ENCODE peak calls at places on chromosomes 12 and 14, in four cellular contexts. Q is K562, T is HepG2, G is GM12878. U is an unnamed sample.

GRCh38 chr14:52950898-52951729 is at the start of gene FERMT2:
- DNase-seq in G (no peak), Q (peak; percentile 45), T (peak; percentile 79), U (peak; percentile 98)

GRCh38 chr12:128820723-128821432 is 2.9 kb downstream of the SLC15A4 start:
- DNase-seq in Q (no peak), T (no peak), G (no peak), U (no peak)

GRCh38 chr14:38357557-38357956 is 101.7 kb upstream of the CLEC14A start:
- DNase-seq in Q (no peak), T (no peak), G (no peak), U (no peak)

GRCh38 chr12:84128117-84128991 is 784.2 kb downstream of the SLC6A15 start:
- DNase-seq in T (no peak), Q (no peak), G (no peak), U (no peak)

GRCh38 chr14:65006251-65006721 is 19.6 kb downstream of the FNTB start:
- DNase-seq in G (no peak), T (no peak), Q (peak; percentile 21), U (no peak)

GRCh38 chr12:124500232-124501079 is 67.0 kb downstream of the NCOR2 start:
- DNase-seq in Q (no peak), G (no peak), T (peak; percentile 37), U (no peak)

GRCh38 chr12:48013287-48013686 is 9.0 kb upstream of the COL2A1 start:
- DNase-seq in Q (no peak), G (no peak), T (no peak), U (no peak)

GRCh38 chr14:67524152-67524963 is 8.7 kb upstream of the PLEKHH1 start:
- DNase-seq in G (no peak), Q (no peak), T (no peak), U (no peak)

GRCh38 chr12:64427988-64428387 is 23.8 kb downstream of the XPOT start:
- DNase-seq in Q (no peak), G (no peak), T (no peak), U (no peak)

GRCh38 chr12:41992029-41992428 is 152.6 kb downstream of the GXYLT1 start:
- DNase-seq in T (no peak), G (no peak), Q (no peak), U (no peak)

GRCh38 chr12:95547522-95548055 is 3.7 kb downstream of the USP44 start:
- DNase-seq in T (no peak), Q (peak; percentile 38), G (no peak), U (no peak)

GRCh38 chr14:32027255-32027939 is 49.7 kb upstream of the ARHGAP5 start:
- DNase-seq in T (peak; percentile 56), Q (no peak), G (no peak), U (no peak)

GRCh38 chr14:91611528-91611927 is 101.4 kb upstream of the PPP4R3A start:
- DNase-seq in T (no peak), G (no peak), Q (no peak), U (no peak)

GRCh38 chr14:30820674-30821073 is 53.7 kb upstream of the COCH start:
- DNase-seq in Q (no peak), T (no peak), G (no peak), U (no peak)

GRCh38 chr12:13171921-13172859 is 24.3 kb upstream of the EMP1 start:
- DNase-seq in Q (no peak), G (no peak), T (no peak), U (no peak)

GRCh38 chr12:71415336-71416231 is 24.0 kb upstream of the LGR5 start:
- DNase-seq in T (peak; percentile 60), Q (peak; percentile 58), G (peak; percentile 7), U (peak; percentile 68)

GRCh38 chr12:30925607-30926242 is 823 bp upstream of the TSPAN11 start:
- DNase-seq in T (no peak), G (no peak), Q (no peak), U (no peak)

GRCh38 chr14:68794856-68795601 is 2.2 kb upstream of the ZFP36L1 start:
- DNase-seq in G (no peak), Q (no peak), T (no peak), U (peak; percentile 72)

GRCh38 chr12:13179159-13180074 is 17.1 kb upstream of the EMP1 start:
- DNase-seq in G (no peak), Q (no peak), T (no peak), U (peak; percentile 54)

GRCh38 chr12:111838353-111838752 is 3.7 kb upstream of the MAPKAPK5 start:
- DNase-seq in T (no peak), Q (peak; percentile 64), G (no peak), U (no peak)

GRCh38 chr12:111842556-111843396 is 748 bp downstream of the MAPKAPK5 start:
- DNase-seq in T (peak; percentile 18), G (no peak), Q (no peak), U (no peak)

GRCh38 chr12:111840831-111841230 is 1.2 kb upstream of the MAPKAPK5 start:
- DNase-seq in T (no peak), Q (peak; percentile 42), G (no peak), U (no peak)

GRCh38 chr12:111841750-111842555 is at the start of gene MAPKAPK5:
- DNase-seq in G (peak; percentile 85), T (peak; percentile 88), Q (peak; percentile 98), U (peak; percentile 98)

GRCh38 chr12:111841236-111841749 is 735 bp upstream of the MAPKAPK5 start:
- DNase-seq in Q (peak; percentile 28), T (no peak), G (no peak), U (peak; percentile 52)
- TF ChIP-seq FOXM1 in Q (no peak), T (no peak), G (no peak), U (no peak)

GRCh38 chr14:104135121-104135903 is 3.1 kb upstream of the KIF26A start:
- DNase-seq in Q (no peak), T (peak; percentile 4), G (no peak), U (peak; percentile 81)
- TF ChIP-seq YY1 in Q (no peak), T (no peak), G (no peak), U (no peak)

DNA sequence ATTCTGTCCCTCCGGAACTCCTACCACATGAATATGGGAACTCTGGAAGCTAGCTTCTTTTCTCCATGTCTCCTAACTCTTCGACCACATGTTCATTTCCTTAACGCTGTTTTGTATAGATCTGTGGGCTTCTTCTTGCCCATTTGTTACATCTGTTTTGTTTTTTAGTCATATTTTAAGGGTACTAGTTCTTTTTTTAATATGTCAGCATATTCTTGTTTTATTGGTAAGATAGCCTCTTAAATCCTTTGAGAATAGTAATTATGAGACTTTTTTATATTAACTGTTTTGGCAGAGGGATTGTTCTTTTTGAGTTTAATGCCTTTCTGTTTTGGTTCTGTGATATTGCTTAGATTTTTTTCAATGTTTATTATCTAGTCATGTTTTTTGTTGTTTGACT is 70.5 kb downstream of the VRK1 start:
- DNase-seq in T (no peak), G (no peak), Q (no peak), U (no peak)
- TF ChIP-seq FOXM1 in T (no peak), G (no peak), Q (no peak), U (no peak)

GRCh38 chr12:27524489-27524835 is 456 bp downstream of the PPFIBP1 start:
- DNase-seq in T (no peak), G (no peak), Q (no peak), U (no peak)

GRCh38 chr12:27523305-27523641 is 733 bp upstream of the PPFIBP1 start:
- DNase-seq in T (no peak), G (no peak), Q (no peak), U (peak; percentile 21)

GRCh38 chr12:27525373-27525772 is 1.4 kb downstream of the PPFIBP1 start:
- DNase-seq in T (no peak), G (no peak), Q (no peak), U (no peak)

GRCh38 chr12:27524839-27525238 is 833 bp downstream of the PPFIBP1 start:
- DNase-seq in Q (no peak), G (no peak), T (no peak), U (no peak)

GRCh38 chr12:27523642-27524488 is at the start of gene PPFIBP1:
- DNase-seq in T (peak; percentile 96), Q (peak; percentile 99), G (peak; percentile 91), U (peak; percentile 94)
- TF ChIP-seq YY1 in T (peak; percentile 50), Q (no peak), G (peak; percentile 62), U (peak; percentile 55)

GRCh38 chr12:59086124-59086523 is 165.8 kb upstream of the LRIG3 start:
- DNase-seq in G (no peak), T (no peak), Q (no peak), U (no peak)
- TF ChIP-seq FOXM1 in G (no peak), T (no peak), Q (no peak), U (no peak)

DNA sequence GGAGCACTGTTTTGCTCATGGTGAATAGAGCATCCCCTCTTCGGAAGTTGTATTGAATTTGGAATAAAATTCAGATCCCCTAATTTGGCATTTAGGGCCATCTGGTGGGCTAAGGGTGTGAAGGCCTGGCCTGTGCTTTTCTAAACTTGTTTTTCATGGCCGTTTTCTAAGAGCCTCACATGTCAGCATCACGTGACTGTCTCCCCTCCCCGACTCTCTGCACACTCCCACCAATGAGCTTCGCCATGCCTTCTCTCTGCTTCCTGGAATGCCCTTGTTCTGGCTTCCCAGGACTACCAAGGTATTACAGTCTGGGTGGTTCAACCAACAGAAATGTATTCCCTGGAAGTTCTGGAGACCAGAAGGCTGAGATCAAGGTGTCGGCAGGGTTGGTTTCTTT is 85.3 kb downstream of the PRIMA1 start:
- DNase-seq in G (no peak), Q (no peak), T (no peak), U (no peak)
- TF ChIP-seq YY1 in G (no peak), Q (no peak), T (no peak), U (no peak)

GRCh38 chr12:68434391-68435007 is 102.3 kb upstream of the MDM1 start:
- DNase-seq in T (no peak), G (no peak), Q (no peak), U (no peak)
- TF ChIP-seq FOXM1 in T (no peak), G (no peak), Q (no peak), U (no peak)

GRCh38 chr14:60220084-60220483 is 28.9 kb upstream of the PPM1A start:
- DNase-seq in G (peak; percentile 82), T (no peak), Q (no peak), U (no peak)
- TF ChIP-seq YY1 in G (no peak), T (no peak), Q (no peak), U (no peak)

DNA sequence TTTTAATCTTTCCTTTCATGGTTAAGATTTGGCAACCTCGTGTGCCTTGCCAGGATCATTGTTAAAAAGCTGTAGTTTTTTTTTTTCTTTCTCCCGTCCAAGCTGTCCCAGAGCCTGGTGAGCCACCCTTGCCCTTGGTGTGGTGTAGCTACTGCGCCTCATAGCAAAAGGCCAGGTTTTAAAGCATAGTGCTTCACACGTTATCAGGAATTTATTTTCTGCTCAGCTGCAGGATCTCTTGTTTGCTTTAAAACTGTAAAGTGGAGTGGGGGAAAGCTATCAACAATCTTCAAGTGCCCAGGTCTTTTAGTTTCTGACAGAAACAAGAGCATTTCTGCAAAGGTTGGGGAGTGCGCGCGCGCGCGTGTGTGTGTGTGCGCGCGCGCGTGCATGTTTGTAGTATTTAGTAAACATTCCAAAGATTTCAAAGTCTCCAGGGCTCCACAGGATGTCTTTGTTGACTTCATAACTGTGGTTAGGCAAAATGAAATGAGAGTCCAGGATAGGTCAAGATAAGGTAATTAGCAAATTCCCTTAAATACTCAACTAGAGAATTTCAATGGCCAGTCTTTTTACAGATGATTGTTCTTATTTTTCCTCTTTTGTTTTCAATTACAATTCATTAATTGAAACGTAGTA is 45.5 kb downstream of the EML1 start:
- DNase-seq in G (no peak), Q (no peak), T (peak; percentile 84), U (no peak)
- TF ChIP-seq FOXM1 in G (no peak), Q (no peak), T (no peak), U (no peak)

U was measured in SK-N-SH.